ENCODE peak calls at places on chromosomes 13 and 19, in eight cellular contexts. G, T, S, U, A, B, X and R are unnamed samples.

GRCh38 chr19:39083983-39084731 is at the start of gene ACP7:
- DNase-seq in G (no peak), T (no peak), S (no peak), U (no peak), B (no peak), A (no peak), X (no peak), R (no peak)

GRCh38 chr19:12346896-12347295 is 13.5 kb upstream of the ZNF563 start:
- DNase-seq in T (no peak), S (no peak), G (no peak), A (no peak), B (no peak), X (no peak), U (no peak), R (no peak)

GRCh38 chr13:49836516-49836915 is 44.0 kb upstream of the KPNA3 start:
- DNase-seq in A (no peak), T (no peak), B (no peak), X (no peak), S (no peak), U (no peak), G (no peak), R (no peak)

GRCh38 chr13:73683746-73684145 is 450.5 kb downstream of the KLF12 start:
- DNase-seq in G (no peak), X (no peak), T (no peak), S (no peak), B (no peak), U (no peak), A (no peak), R (no peak)

GRCh38 chr19:50728084-50728737 is 5.0 kb downstream of the CLEC11A start:
- DNase-seq in G (peak), A (peak), U (peak), T (peak), X (no peak), S (peak), B (peak), R (peak)

GRCh38 chr13:23789576-23790346 is 99.4 kb downstream of the MIPEP start:
- DNase-seq in A (no peak), S (no peak), B (no peak), X (no peak), U (no peak), T (no peak), G (no peak), R (no peak)

GRCh38 chr13:21079761-21080730 is 18.7 kb upstream of the LATS2 start:
- DNase-seq in U (peak), S (no peak), B (no peak), X (no peak), A (peak), T (no peak), G (peak), R (no peak)

GRCh38 chr19:45254044-45254531 is 3.0 kb downstream of the MARK4 start:
- DNase-seq in A (no peak), T (no peak), U (no peak), S (no peak), X (no peak), G (no peak), B (no peak), R (no peak)

GRCh38 chr13:90696254-90696653 is 651.2 kb upstream of the MIR17HG start:
- DNase-seq in B (no peak), A (no peak), G (no peak), T (no peak), S (no peak), X (no peak), U (peak), R (no peak)

GRCh38 chr19:42402376-42403116 is 12.4 kb upstream of the CNFN start:
- DNase-seq in U (no peak), X (no peak), T (no peak), A (no peak), S (peak), B (peak), G (no peak), R (no peak)

GRCh38 chr19:8251025-8251472 is 41.9 kb downstream of the CERS4 start:
- DNase-seq in G (peak), X (no peak), U (peak), B (peak), S (peak), A (no peak), T (peak), R (peak)

GRCh38 chr13:107035186-107035585 is 467.2 kb upstream of the ARGLU1 start:
- DNase-seq in B (no peak), X (no peak), U (peak), G (no peak), S (no peak), A (no peak), T (no peak), R (no peak)

GRCh38 chr13:105702441-105702840 is 833.0 kb downstream of the EFNB2 start:
- DNase-seq in G (no peak), U (no peak), B (no peak), T (no peak), A (no peak), S (no peak), X (no peak), R (no peak)

GRCh38 chr19:34254552-34255432 is at the start of gene GARRE1:
- DNase-seq in U (peak), S (peak), A (peak), G (peak), X (no peak), T (no peak), B (no peak), R (peak)

GRCh38 chr13:109131698-109132257 is 502.4 kb downstream of the MYO16 start:
- DNase-seq in G (no peak), X (no peak), S (no peak), A (no peak), B (no peak), U (peak), T (no peak), R (no peak)

GRCh38 chr19:16325671-16326400 is 1.2 kb downstream of the KLF2 start:
- DNase-seq in A (peak), U (no peak), S (peak), G (peak), T (no peak), X (no peak), B (peak), R (peak)

GRCh38 chr13:69706807-69707206 is 400.8 kb upstream of the ATXN8OS start:
- DNase-seq in A (no peak), G (no peak), T (no peak), S (no peak), U (no peak), X (no peak), B (no peak), R (no peak)

GRCh38 chr13:112346173-112346898 is 29.8 kb upstream of the SPACA7 start:
- DNase-seq in T (no peak), B (no peak), G (no peak), S (no peak), A (no peak), X (peak), U (no peak), R (no peak)

GRCh38 chr13:113668491-113668971 is 1.5 kb downstream of the GRK1 start:
- DNase-seq in T (no peak), U (no peak), G (peak), B (peak), X (no peak), S (peak), A (no peak), R (no peak)

GRCh38 chr19:6501740-6502648 is at the start of gene TUBB4A:
- DNase-seq in S (no peak), B (no peak), T (no peak), G (peak), A (no peak), X (no peak), U (no peak), R (peak)

GRCh38 chr19:45985321-45985720 is 9.9 kb upstream of the CCDC61 start:
- DNase-seq in X (no peak), S (no peak), A (no peak), T (no peak), U (no peak), B (no peak), G (no peak), R (no peak)

GRCh38 chr19:41958367-41959055 is 610 bp downstream of the RABAC1 start:
- DNase-seq in G (peak), X (peak), S (peak), T (peak), A (peak), U (peak), B (peak), R (peak)

GRCh38 chr19:14554382-14554812 is 17.5 kb downstream of the NDUFB7 start:
- DNase-seq in X (no peak), B (no peak), S (no peak), T (peak), G (no peak), A (no peak), U (no peak), R (peak)

GRCh38 chr19:35118268-35119026 is 2.8 kb downstream of the FXYD3 start:
- DNase-seq in U (no peak), B (no peak), T (no peak), A (no peak), G (no peak), X (no peak), S (no peak), R (no peak)

GRCh38 chr13:23469901-23470525 is 36.5 kb upstream of the SACS start:
- DNase-seq in X (no peak), S (no peak), B (no peak), U (peak), G (no peak), A (no peak), T (no peak), R (no peak)

GRCh38 chr13:94419304-94419943 is 60.1 kb downstream of the DCT start:
- DNase-seq in X (no peak), U (peak), T (no peak), S (no peak), B (no peak), A (peak), G (no peak), R (no peak)

GRCh38 chr13:26185720-26186119 is 36.4 kb downstream of the RNF6 start:
- DNase-seq in X (no peak), G (no peak), S (no peak), U (peak), B (no peak), A (no peak), T (no peak), R (no peak)

GRCh38 chr13:51519839-51520238 is 64.4 kb upstream of the WDFY2 start:
- DNase-seq in T (no peak), U (peak), B (no peak), A (no peak), G (no peak), S (no peak), X (no peak), R (no peak)

GRCh38 chr19:42175952-42176648 is 41.4 kb downstream of the DEDD2 start:
- DNase-seq in B (no peak), S (no peak), A (peak), X (no peak), T (no peak), U (peak), G (no peak), R (peak)

GRCh38 chr13:100707818-100708740 is 33.5 kb upstream of the TMTC4 start:
- DNase-seq in S (no peak), G (no peak), B (no peak), A (no peak), T (no peak), X (no peak), U (no peak), R (no peak)

GRCh38 chr13:111978536-111978935 is 88.4 kb upstream of the SOX1 start:
- DNase-seq in T (no peak), U (no peak), B (no peak), G (no peak), A (no peak), X (no peak), S (no peak), R (no peak)

GRCh38 chr13:74414458-74414857 is 280.3 kb upstream of the KLF12 start:
- DNase-seq in T (no peak), G (no peak), B (no peak), X (no peak), S (no peak), U (no peak), A (no peak), R (no peak)

DNA sequence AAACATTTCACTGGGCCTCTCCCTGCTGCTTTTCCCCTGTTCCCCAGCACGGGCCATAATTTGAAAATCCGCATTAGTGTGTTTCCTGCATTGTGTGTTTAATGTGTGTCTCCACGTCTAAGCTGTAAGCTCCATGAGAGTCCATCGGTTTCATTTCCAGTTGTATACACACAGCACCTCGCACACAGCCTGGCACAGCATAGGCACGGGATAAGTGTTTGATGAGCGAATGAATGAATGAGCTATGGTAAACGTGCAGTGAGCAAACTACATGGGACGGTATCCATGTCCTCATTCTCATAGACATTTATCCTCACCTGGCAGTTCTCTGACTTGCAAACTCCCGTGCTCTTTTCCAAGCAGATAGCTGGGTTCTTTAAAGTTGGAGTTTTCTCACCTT is 106.1 kb downstream of the RAB20 start:
- DNase-seq in B (no peak), T (no peak), A (no peak), X (no peak), S (peak), G (no peak), U (no peak), R (no peak)
- TF ChIP-seq POLR2A in B (no peak), T (no peak), A (no peak), X (no peak), S (no peak), G (no peak), U (no peak), R (no peak)

GRCh38 chr13:30803791-30804190 is 68.4 kb downstream of the ALOX5AP start:
- DNase-seq in X (no peak), A (no peak), S (no peak), U (no peak), G (no peak), T (no peak), B (peak), R (no peak)

GRCh38 chr13:30804474-30804873 is 69.1 kb downstream of the ALOX5AP start:
- DNase-seq in B (peak), S (peak), X (no peak), T (no peak), U (no peak), A (no peak), G (no peak), R (no peak)

GRCh38 chr13:30805132-30805537 is 69.8 kb downstream of the ALOX5AP start:
- DNase-seq in A (no peak), X (no peak), B (peak), U (no peak), S (peak), G (no peak), T (no peak), R (peak)

GRCh38 chr13:30802501-30802900 is 67.2 kb downstream of the ALOX5AP start:
- DNase-seq in G (no peak), X (no peak), U (no peak), S (peak), T (no peak), B (no peak), A (no peak), R (no peak)

DNA sequence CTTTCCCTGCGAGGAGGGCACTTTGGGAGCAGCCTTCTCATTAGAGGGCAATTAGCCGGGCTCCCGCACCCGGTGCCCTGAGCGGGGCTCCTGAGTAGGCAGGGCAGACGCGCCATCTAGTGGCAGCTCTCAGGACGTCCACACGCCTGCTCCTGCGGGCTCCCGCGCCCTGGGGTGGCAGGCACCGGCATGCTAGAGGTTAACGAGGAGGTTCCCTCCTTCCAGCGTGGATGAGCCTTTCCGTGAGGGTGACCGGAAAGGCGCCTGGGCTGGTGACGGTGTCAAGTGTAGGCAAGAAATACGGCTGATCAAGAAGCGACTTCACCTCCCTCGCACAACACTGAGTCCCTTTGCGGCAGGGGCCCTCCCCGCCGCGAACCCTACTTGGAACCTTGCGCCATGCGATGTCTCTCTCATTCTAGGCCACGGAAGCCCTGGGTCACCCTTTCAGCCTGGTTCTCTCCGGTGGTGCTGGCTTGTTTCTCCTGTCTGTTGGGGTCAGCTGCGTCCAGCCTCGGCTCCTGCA is 67.7 kb downstream of the ALOX5AP start:
- DNase-seq in B (peak), S (peak), T (peak), X (peak), G (peak), A (peak), U (peak), R (peak)
- H3K4me3 ChIP-seq in B (no peak), S (peak), T (peak), X (no peak), G (peak), A (peak), U (no peak), R (peak)

GRCh38 chr19:1205114-1206062 is at the start of gene STK11:
- DNase-seq in G (peak), B (peak), S (peak), X (peak), T (peak), U (peak), A (peak), R (peak)
- TF ChIP-seq POLR2A in G (peak), B (no peak), S (peak), X (no peak), T (peak), U (peak), A (peak), R (peak)

GRCh38 chr19:58217069-58217481 is 11.6 kb upstream of the ZNF544 start:
- DNase-seq in T (no peak), X (no peak), A (no peak), S (no peak), G (no peak), U (no peak), B (no peak), R (peak)

GRCh38 chr19:58209577-58209976 is 19.1 kb upstream of the ZNF544 start:
- DNase-seq in B (no peak), U (no peak), G (no peak), T (no peak), S (no peak), A (no peak), X (no peak), R (no peak)

GRCh38 chr19:58217607-58218391 is 10.9 kb upstream of the ZNF544 start:
- DNase-seq in S (no peak), X (no peak), B (no peak), A (no peak), T (no peak), G (no peak), U (no peak), R (no peak)

GRCh38 chr19:58212336-58213074 is 16.2 kb upstream of the ZNF544 start:
- DNase-seq in T (no peak), X (no peak), A (no peak), S (no peak), B (no peak), U (no peak), G (no peak), R (no peak)

DNA sequence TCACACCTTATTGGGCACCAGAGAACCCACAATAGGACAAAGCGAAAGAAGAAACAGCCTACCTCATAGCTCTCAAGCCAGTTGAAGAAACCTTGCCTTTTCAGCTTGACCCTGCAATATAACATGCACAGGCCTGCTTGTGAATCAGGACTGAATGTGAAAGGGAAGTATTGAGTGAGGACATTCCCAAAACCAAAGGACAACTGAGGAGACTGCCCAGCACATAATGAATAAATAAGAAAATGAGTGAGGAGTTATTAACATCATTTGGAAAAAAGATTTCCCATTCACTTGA is 15.7 kb upstream of the ZNF544 start:
- DNase-seq in X (no peak), T (no peak), G (no peak), S (no peak), A (no peak), U (no peak), B (no peak), R (no peak)
- H3K4me3 ChIP-seq in X (no peak), T (no peak), G (no peak), S (no peak), A (no peak), U (no peak), B (no peak), R (no peak)

GRCh38 chr19:18612772-18613588 is at the start of gene TMEM59L:
- DNase-seq in B (no peak), T (no peak), U (no peak), A (no peak), S (no peak), X (no peak), G (no peak), R (peak)
- TF ChIP-seq POLR2A in B (no peak), T (no peak), U (no peak), A (no peak), S (no peak), X (no peak), G (no peak), R (no peak)

GRCh38 chr13:30352121-30352520 is 44.8 kb upstream of the KATNAL1 start:
- DNase-seq in A (no peak), X (no peak), G (no peak), S (no peak), U (no peak), B (no peak), T (no peak), R (no peak)

GRCh38 chr13:30355405-30355741 is 48.0 kb upstream of the KATNAL1 start:
- DNase-seq in S (no peak), X (no peak), G (no peak), T (no peak), B (peak), A (peak), U (no peak), R (no peak)

GRCh38 chr13:30354481-30355404 is 47.4 kb upstream of the KATNAL1 start:
- DNase-seq in S (no peak), T (no peak), B (peak), A (no peak), G (no peak), X (no peak), U (no peak), R (no peak)

GRCh38 chr13:30353601-30354000 is 46.2 kb upstream of the KATNAL1 start:
- DNase-seq in X (no peak), B (no peak), S (no peak), U (no peak), A (no peak), G (no peak), T (no peak), R (no peak)

GRCh38 chr13:30353060-30353459 is 45.7 kb upstream of the KATNAL1 start:
- DNase-seq in X (no peak), B (no peak), A (no peak), U (no peak), S (no peak), T (no peak), G (no peak), R (no peak)
- H3K4me3 ChIP-seq in X (no peak), B (no peak), A (no peak), U (no peak), S (no peak), T (no peak), G (no peak), R (no peak)